ENCODE peak calls at places on chromosomes 12 and 14, in eight cellular contexts. R is body of pancreas; A is GM20000; I is CD4-positive, alpha-beta T cell; M is activated B cell treated with CpG ODN at 0.5 μM for 24 hours; G is HCT116; Y is RWPE2; O is astrocyte of the cerebellum. F is an unnamed sample.

GRCh38 chr14:22623047-22623446 is 21.1 kb downstream of the OR6J1 start:
- DNase-seq in R (no peak), A (no peak), I (no peak), O (no peak), Y (no peak), M (no peak), G (no peak), F (no peak)

GRCh38 chr14:49857427-49858003 is 4.9 kb upstream of the NEMF start:
- DNase-seq in R (no peak), M (no peak), O (no peak), G (no peak), I (no peak), Y (no peak), A (no peak), F (no peak)

GRCh38 chr12:124511259-124511985 is 56.0 kb downstream of the NCOR2 start:
- DNase-seq in O (no peak), I (no peak), G (no peak), A (no peak), R (no peak), Y (no peak), M (no peak), F (no peak)

GRCh38 chr12:57603758-57604453 is 718 bp upstream of the DTX3 start:
- DNase-seq in R (peak), M (no peak), G (no peak), A (no peak), Y (no peak), O (no peak), I (no peak), F (no peak)

GRCh38 chr12:848519-849191 is 96.3 kb downstream of the WNK1 start:
- DNase-seq in Y (no peak), I (no peak), A (peak), O (no peak), G (no peak), M (no peak), R (no peak), F (peak)

GRCh38 chr12:68871899-68872298 is 61.1 kb downstream of the CPM start:
- DNase-seq in M (no peak), Y (no peak), G (peak), A (peak), R (no peak), I (no peak), O (peak), F (peak)

GRCh38 chr14:53338192-53338591 is 185.1 kb upstream of the DDHD1 start:
- DNase-seq in O (no peak), M (no peak), I (no peak), A (no peak), G (no peak), Y (no peak), R (no peak), F (no peak)

GRCh38 chr12:105846331-105846730 is 292.4 kb downstream of the NUAK1 start:
- DNase-seq in O (no peak), A (no peak), G (no peak), Y (no peak), I (no peak), R (no peak), M (no peak), F (no peak)

GRCh38 chr14:59360923-59361794 is 104.0 kb downstream of the GPR135 start:
- DNase-seq in Y (peak), R (peak), M (no peak), O (no peak), A (no peak), I (no peak), G (peak), F (no peak)

GRCh38 chr14:72643317-72643801 is 250.5 kb downstream of the DPF3 start:
- DNase-seq in O (peak), A (no peak), G (no peak), R (no peak), I (no peak), Y (peak), M (no peak), F (no peak)
- TF ChIP-seq CTCF in O (no peak), A (no peak), G (no peak), R (no peak), I (no peak), Y (peak), M (no peak), F (no peak)

DNA sequence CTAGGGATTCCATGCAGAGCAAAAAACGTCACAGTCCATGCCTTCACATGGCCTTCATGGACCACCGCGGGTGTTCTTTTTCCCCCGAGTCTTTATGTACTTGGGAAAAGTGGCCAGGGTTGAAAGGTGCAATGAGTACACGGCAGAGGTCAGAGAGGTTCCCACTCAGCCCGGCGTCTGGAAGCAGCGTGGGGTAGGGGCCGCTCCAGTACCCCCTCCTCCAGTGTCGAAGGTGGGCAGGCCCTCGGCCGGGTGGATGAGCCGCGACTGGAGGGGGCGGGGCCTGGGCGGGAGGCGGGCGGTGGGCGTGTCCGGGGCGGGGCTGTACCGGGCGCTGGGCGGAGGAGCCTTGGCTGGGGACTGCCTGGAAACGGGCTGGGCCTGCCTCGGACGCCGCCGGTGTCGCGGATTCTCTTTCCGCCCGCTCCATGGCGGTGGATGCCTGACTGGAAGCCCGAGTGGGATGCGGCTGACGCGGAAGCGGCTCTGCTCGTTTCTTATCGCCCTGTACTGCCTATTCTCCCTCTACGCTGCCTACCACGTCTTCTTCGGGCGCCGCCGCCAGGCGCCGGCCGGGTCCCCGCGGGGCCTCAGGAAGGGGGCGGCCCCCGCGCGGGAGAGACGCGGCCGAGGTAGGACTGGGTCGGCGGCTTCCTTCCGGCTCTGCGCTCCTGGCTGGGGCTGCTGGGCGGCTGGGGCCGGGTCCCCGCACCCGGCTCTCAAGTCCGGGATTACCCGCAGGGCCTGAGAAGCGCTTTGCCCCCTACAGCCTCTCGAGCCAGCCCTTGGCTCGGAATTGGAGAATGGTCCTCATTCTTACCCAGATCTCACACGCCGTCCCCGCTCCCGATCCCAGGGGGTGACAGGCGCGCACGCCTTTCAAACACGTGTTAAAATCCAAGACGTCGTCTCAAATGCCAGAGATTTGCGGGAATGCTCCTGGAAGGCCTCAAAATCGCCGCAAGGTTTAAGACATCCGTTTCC is at the start of gene RXYLT1:
- DNase-seq in Y (peak), A (peak), G (peak), M (peak), O (peak), R (peak), I (peak), F (peak)
- TF ChIP-seq CTCF in Y (no peak), A (no peak), G (no peak), M (no peak), O (no peak), R (peak), I (no peak), F (no peak)

DNA sequence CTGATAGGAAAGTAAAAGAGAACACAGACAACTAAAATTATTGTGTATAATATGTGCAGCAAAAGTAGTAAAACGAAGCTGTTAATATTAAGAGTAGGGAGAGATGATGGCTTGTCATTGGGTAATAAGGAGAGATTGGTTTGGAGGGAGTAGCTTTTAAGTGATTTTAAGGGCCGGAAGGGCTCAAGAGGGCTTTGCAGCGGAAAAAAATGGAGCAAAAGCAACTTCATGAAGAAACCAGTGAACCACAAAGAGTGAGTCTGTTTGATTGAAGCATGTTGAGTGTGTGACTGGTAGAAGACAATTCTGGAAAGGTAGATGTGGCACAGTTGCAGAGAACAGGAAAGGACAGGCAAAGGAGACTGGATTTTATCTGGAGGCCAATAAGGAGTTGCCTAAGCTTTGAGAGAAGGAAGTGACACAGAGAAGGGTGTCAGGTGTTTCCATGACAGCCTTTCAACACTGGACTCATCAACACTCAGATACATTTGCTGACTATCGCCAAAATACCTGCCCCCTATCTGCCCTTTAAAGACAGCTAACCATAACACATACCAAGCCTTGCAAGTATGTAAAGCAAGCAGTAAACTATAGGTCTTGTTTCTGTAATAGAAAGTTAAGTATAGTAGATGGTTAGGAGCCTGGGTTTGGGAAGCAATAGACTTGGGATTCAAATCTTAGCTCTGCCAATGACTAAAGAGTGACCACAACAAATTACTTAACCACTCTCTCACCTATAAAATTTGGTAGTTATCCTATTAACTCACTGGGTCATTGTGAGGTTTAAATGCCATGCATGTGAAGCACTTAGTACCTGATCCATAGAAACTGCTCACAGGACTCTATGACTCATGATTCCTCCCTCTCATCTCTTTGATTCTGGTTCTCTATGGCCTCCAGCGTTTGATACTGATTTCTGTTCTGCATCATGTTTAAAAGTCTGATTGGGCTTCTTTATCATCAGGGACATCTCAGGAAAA is 117.3 kb upstream of the LMNTD1 start:
- DNase-seq in R (no peak), A (no peak), G (no peak), I (no peak), Y (no peak), M (no peak), O (no peak), F (no peak)
- TF ChIP-seq CTCF in R (no peak), A (no peak), G (no peak), I (no peak), Y (no peak), M (no peak), O (no peak), F (no peak)

DNA sequence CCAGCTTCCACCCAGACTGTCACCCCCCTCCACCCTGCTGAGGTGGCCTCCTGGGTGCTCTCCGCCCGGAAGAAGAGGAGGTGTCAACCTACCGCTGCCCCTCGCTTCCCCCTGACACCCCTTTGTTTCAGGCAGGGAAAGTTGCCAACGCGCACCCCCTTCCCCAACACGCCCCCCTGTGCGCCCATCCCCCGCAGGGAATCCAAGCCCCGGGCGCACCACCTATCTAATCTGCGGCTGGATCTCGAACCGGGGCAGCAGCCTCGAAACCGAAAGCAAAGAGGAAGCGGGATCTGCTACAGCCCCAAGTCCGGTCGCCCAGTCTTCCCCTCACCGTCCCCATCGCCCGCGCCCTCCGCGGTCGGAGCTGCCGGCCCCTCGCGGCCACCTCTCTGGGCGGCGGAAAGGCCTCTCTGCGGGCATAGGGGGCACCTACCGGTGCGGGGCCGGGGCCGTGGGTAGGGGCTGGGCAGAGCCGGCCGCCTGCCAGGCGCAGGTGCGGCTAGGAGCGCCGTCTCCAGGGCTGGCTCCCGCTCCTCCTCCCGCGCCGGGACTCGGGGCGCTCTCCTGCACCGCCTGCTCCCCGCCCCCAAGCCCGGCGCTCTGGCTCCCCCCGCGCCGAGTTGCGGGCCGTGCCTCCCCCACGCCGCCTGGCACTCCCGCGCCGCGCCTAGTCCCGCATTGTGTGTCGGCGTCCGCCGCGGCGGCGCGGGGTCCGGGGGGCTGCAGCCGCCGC is 18.3 kb upstream of the PLEKHH1 start:
- DNase-seq in O (no peak), R (peak), I (peak), G (no peak), M (peak), Y (no peak), A (peak), F (peak)
- TF ChIP-seq CTCF in O (no peak), R (no peak), I (no peak), G (no peak), M (no peak), Y (no peak), A (no peak), F (no peak)

DNA sequence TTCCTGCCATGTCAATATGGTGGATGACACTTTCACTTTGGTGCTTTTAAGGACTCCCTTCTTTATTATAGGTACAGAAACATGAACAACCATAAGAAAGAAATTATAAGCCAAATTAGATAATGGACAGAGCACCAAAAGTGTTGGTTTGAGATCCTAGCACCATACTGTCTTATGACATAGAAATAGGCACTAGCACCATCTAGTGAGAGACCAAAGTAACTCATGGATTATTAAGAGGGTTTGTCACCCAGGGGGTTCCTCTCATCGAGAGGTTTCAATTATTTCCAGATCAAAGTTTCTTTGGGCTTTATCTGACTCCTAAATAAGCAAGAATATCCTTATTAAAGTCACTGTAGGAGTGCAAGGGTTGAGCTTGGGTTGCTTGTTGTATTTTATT is 153.0 kb upstream of the DIO2 start:
- DNase-seq in G (no peak), O (no peak), I (no peak), R (no peak), Y (no peak), M (no peak), A (peak), F (no peak)
- TF ChIP-seq CTCF in G (peak), O (peak), I (no peak), R (peak), Y (peak), M (no peak), A (no peak), F (no peak)